ENCODE peak calls at places on chromosome X, in five cellular contexts. P is GM12878, K is HepG2, H is K562, B is SK-N-SH. N is an unnamed sample.
A peak's percentile ranks its signal among the peaks of the same experiment; 100 is the strongest.

GRCh38 chrX:120768681-120769080 is 107.0 kb downstream of the CT47B1 start:
- DNase-seq in P (no peak), K (no peak), H (no peak), B (no peak), N (no peak)

GRCh38 chrX:73913580-73913979 is 350.6 kb downstream of the CHIC1 start:
- DNase-seq in P (no peak), K (peak; percentile 3), H (no peak), B (no peak), N (peak; percentile 55)

GRCh38 chrX:11555759-11556158 is 110.0 kb downstream of the ARHGAP6 start:
- DNase-seq in P (no peak), K (peak; percentile 6), H (no peak), B (no peak), N (no peak)

GRCh38 chrX:57596109-57596870 is 4.5 kb downstream of the ZXDB start:
- DNase-seq in P (no peak), K (peak; percentile 74), H (no peak), B (peak; percentile 40), N (no peak)

GRCh38 chrX:11533211-11533651 is 132.5 kb downstream of the ARHGAP6 start:
- DNase-seq in P (peak; percentile 61), K (peak; percentile 68), H (peak; percentile 66), B (peak; percentile 60), N (peak; percentile 35)

GRCh38 chrX:47285762-47286320 is 53.0 kb downstream of the USP11 start:
- DNase-seq in P (no peak), K (no peak), H (no peak), B (no peak), N (no peak)

GRCh38 chrX:143429831-143430230 is 87.4 kb downstream of the SPANXN3 start:
- DNase-seq in P (no peak), K (no peak), H (no peak), B (no peak), N (no peak)

GRCh38 chrX:115284877-115285276 is 4.6 kb upstream of the LUZP4 start:
- DNase-seq in P (no peak), K (no peak), H (no peak), B (no peak), N (no peak)

GRCh38 chrX:153739754-153740486 is 15.3 kb downstream of the ABCD1 start:
- DNase-seq in P (no peak), K (no peak), H (no peak), B (no peak), N (no peak)

GRCh38 chrX:40102393-40103381 is 4.9 kb upstream of the BCOR start:
- DNase-seq in P (no peak), K (no peak), H (no peak), B (no peak), N (no peak)

GRCh38 chrX:126137899-126138298 is 28.2 kb downstream of the DCAF12L2 start:
- DNase-seq in P (no peak), K (no peak), H (no peak), B (peak; percentile 8), N (peak; percentile 17)

GRCh38 chrX:149453911-149454820 is 50.9 kb downstream of the IDS start:
- DNase-seq in P (no peak), K (no peak), H (no peak), B (no peak), N (no peak)

GRCh38 chrX:69312141-69312670 is 147.0 kb upstream of the PJA1 start:
- DNase-seq in P (no peak), K (no peak), H (no peak), B (no peak), N (no peak)

GRCh38 chrX:154047266-154047665 is 27.6 kb upstream of the IRAK1 start:
- DNase-seq in P (no peak), K (no peak), H (no peak), B (no peak), N (no peak)

GRCh38 chrX:17692709-17693346 is 44.5 kb upstream of the SCML1 start:
- DNase-seq in P (no peak), K (no peak), H (no peak), B (no peak), N (peak; percentile 60)

DNA sequence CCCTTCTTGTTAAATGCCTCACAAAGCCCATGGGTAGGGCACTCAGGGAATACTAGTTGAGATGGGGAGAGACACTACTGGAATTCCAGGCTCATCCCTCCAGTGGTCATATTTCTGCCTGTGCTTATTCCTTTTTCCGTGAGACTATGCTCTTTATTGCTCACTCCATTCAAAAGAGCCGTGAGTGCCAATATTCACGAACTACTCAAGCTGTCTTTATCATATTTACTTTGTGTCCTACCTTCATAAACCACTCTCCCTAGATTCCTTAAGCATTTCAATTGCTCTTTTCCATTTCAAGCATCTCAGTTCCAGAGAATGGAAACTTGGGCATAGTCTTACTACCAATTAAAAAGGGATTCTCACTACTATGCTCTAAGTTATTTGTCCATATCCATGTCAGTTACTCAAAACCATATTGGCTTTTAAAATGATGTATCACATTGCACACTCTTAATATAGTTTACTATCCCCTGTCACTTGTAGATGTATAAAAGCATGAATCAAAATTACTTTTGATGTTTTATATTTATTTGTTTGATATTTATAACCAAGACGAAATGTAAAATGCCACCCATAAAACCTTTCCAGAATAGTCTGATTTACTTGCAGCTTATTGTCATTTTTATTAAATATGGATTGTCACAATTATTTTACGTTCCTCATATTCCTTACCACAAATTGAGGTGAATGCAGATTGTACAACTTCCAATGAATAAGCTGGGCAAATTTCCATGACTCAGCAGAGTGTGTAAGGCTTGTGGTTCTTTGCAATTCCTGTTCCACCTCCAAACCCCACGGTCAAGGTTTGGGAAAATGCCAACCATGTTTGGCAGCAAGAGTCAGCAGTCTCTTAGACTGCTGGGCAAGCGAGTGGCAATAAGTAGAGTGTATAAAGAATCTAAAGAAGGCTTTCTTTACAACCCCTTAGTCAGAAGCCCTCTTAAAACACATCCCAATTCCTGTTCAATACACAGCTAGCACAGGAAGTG is 24.4 kb downstream of the ENOX2 start:
- DNase-seq in P (no peak), K (no peak), H (no peak), B (no peak), N (no peak)
- TF ChIP-seq FOXM1 in P (no peak), K (no peak), H (no peak), B (no peak), N (no peak)

DNA sequence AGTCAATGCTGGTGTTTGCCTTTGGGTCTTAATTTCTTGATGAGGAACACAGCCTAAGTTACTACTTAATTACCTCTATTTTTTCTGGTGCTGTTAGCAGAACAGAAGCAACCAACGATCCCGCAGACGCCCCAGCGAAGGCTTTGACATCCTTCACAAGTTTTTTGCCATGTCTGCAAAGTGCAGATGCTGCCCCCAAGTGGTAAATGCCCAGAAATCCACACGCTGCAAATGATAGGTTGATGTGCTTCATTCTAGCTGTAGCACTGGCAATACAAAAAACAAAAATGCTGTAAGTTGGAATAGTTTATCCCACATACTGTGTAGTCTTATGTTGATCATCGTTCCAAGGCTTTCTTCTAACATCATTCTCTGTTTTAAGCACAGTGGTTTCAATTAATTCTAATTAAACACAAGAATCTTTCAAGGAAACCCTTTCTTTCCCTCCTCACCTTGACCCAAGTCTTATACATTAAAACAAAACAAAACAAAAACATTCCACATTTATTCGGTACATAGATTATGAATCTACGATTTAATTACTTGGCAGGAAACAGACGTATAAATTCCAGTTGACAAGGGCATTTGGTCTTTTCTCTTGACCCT is 1.2 kb downstream of the PNPLA4 start:
- DNase-seq in P (peak; percentile 51), K (peak; percentile 53), H (peak; percentile 38), B (peak; percentile 49), N (peak; percentile 32)
- TF ChIP-seq FOXM1 in P (no peak), K (no peak), H (no peak), B (no peak), N (no peak)

GRCh38 chrX:109624022-109624421 is 950 bp downstream of the KCNE5 start:
- DNase-seq in P (no peak), K (no peak), H (no peak), B (no peak), N (no peak)
- TF ChIP-seq FOXM1 in P (no peak), K (no peak), H (no peak), B (no peak), N (no peak)

GRCh38 chrX:45903781-45904201 is 641.4 kb downstream of the ZNF674 start:
- DNase-seq in P (no peak), K (no peak), H (no peak), B (no peak), N (no peak)
- TF ChIP-seq FOXM1 in P (no peak), K (no peak), H (no peak), B (no peak), N (no peak)

DNA sequence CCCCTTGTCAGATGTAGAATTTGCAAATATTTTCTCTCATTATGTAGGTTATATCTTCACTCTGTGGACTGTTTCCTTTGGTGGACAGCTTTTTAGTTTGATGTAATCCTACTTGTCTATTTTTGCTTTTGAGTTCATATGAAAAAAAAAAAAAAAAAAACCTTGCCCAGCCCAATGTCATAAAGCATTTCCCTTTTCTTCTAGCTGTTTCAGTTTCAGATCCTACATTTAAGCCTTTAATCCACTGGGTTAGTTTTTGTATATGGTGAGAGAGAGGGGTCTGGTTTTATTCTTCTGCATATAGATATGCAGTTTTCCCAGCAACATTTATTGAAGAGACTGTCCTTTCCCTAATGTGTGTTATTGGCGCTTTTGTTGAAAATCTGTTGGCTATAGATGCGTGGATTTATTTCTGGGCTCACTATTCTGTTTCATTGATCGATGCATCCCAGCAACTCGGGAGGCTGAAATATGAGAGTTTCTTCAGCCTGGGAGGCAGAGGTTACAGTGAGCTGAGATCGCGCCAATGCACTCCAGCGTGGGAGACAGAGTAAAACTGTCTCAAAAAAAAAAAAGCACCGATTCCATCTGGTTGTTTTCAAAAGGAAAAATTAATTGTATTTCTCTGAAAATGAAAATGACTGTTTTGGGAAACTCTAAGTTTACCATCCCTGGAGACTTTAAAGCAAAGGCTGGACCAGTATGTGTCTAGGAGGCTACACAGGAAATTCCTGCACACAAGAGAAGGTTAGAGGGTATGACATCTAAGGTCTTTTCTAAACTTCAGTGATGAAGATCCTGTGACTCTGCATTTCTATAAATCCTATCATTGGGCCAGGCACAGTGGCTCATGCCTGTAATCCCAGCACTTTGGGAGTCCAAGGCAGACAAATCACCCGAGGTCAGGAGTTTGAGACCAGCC is 35.6 kb downstream of the STEEP1 start:
- DNase-seq in P (no peak), K (no peak), H (no peak), B (no peak), N (no peak)
- TF ChIP-seq FOXM1 in P (no peak), K (no peak), H (no peak), B (no peak), N (no peak)

GRCh38 chrX:2272337-2272736 is 228.4 kb downstream of the DHRSX start:
- DNase-seq in P (no peak), K (no peak), H (no peak), B (no peak), N (no peak)
- TF ChIP-seq FOXM1 in P (no peak), K (no peak), H (no peak), B (no peak), N (no peak)

GRCh38 chrX:51893931-51894696 is 691 bp downstream of the MAGED1 start:
- DNase-seq in P (no peak), K (no peak), H (no peak), B (peak; percentile 52), N (peak; percentile 18)
- TF ChIP-seq FOXM1 in P (no peak), K (no peak), H (no peak), B (no peak), N (no peak)

GRCh38 chrX:29858714-29859113 is 356.6 kb upstream of the MAGEB2 start:
- DNase-seq in P (no peak), K (no peak), H (no peak), B (no peak), N (no peak)
- TF ChIP-seq FOXM1 in P (no peak), K (no peak), H (no peak), B (peak; percentile 68), N (no peak)

GRCh38 chrX:124504106-124504983 is 158.0 kb downstream of the SH2D1A start:
- DNase-seq in P (peak; percentile 36), K (no peak), H (no peak), B (no peak), N (no peak)
- TF ChIP-seq FOXM1 in P (no peak), K (no peak), H (no peak), B (no peak), N (no peak)

GRCh38 chrX:25300994-25301393 is 285.2 kb upstream of the ARX start:
- DNase-seq in P (no peak), K (no peak), H (no peak), B (no peak), N (no peak)
- TF ChIP-seq FOXM1 in P (no peak), K (no peak), H (no peak), B (no peak), N (no peak)

N was measured in HEK293T.